ENCODE peak calls at places on chromosomes 13 and 19, in nine cellular contexts. P is AG10803; N is ELF-1; D is body of pancreas; T is effector memory CD4-positive, alpha-beta T cell; X is fibroblast of gingiva; C is fibroblast of villous mesenchyme; I is renal cortical epithelial cell; Q is HFFc6. O is an unnamed sample.

GRCh38 chr19:2631213-2631821 is 71.2 kb downstream of the GNG7 start:
- DNase-seq in P (peak), N (no peak), D (no peak), T (no peak), X (no peak), C (no peak), I (no peak), Q (peak), O (no peak)

GRCh38 chr19:14366529-14366928 is 14.7 kb upstream of the ADGRE5 start:
- DNase-seq in P (peak), N (peak), D (peak), T (peak), X (peak), C (peak), I (peak), Q (peak), O (peak)

GRCh38 chr13:73467103-73467502 is 408.3 kb downstream of the KLF5 start:
- DNase-seq in P (no peak), N (no peak), D (no peak), T (no peak), X (no peak), C (no peak), I (peak), Q (peak), O (no peak)

GRCh38 chr19:42394751-42395150 is 4.7 kb upstream of the CNFN start:
- DNase-seq in P (no peak), N (no peak), D (no peak), T (no peak), X (no peak), C (no peak), I (peak), Q (no peak), O (no peak)

GRCh38 chr13:25978961-25979360 is 72.9 kb downstream of the SHISA2 start:
- DNase-seq in P (no peak), N (no peak), D (no peak), T (no peak), X (no peak), C (no peak), I (peak), Q (no peak), O (no peak)

GRCh38 chr13:38419312-38419873 is 69.7 kb downstream of the UFM1 start:
- DNase-seq in P (no peak), N (no peak), D (no peak), T (no peak), X (no peak), C (no peak), I (no peak), Q (no peak), O (no peak)

GRCh38 chr13:91909617-91910016 is 511.2 kb downstream of the GPC5 start:
- DNase-seq in P (no peak), N (no peak), D (no peak), T (no peak), X (no peak), C (no peak), I (no peak), Q (no peak), O (no peak)

GRCh38 chr19:7395360-7395781 is 46.6 kb downstream of the ARHGEF18 start:
- DNase-seq in P (peak), N (no peak), D (peak), T (no peak), X (no peak), C (peak), I (no peak), Q (peak), O (peak)

O was measured in foreskin fibroblast.